ENCODE peak calls at places on chromosomes 2 and 18, in eight cellular contexts. U, N, Q, T, M, I, R and Y are unnamed samples.
A peak's percentile ranks its signal among the peaks of the same experiment; 100 is the strongest.

GRCh38 chr2:33241072-33241471 is 235.4 kb upstream of the RASGRP3 start:
- DNase-seq in Q (no peak), U (no peak), M (no peak), R (no peak), I (no peak), T (no peak), N (no peak), Y (no peak)

GRCh38 chr2:50785781-50786180 is 246.2 kb downstream of the NRXN1 start:
- DNase-seq in N (no peak), M (peak; percentile 36), R (no peak), T (no peak), Q (no peak), U (no peak), I (no peak), Y (no peak)

GRCh38 chr2:72134997-72135800 is 12.5 kb downstream of the CYP26B1 start:
- DNase-seq in N (no peak), I (peak; percentile 49), U (no peak), R (no peak), T (no peak), M (no peak), Q (no peak), Y (no peak)

GRCh38 chr2:111705711-111706323 is 178.2 kb downstream of the ANAPC1 start:
- DNase-seq in U (no peak), M (peak; percentile 66), N (no peak), R (peak; percentile 100), Q (peak; percentile 78), I (no peak), T (peak; percentile 50), Y (peak; percentile 43)

GRCh38 chr18:55513199-55513598 is 74.8 kb downstream of the TCF4 start:
- DNase-seq in R (peak; percentile 29), U (no peak), T (no peak), I (no peak), N (no peak), Q (no peak), M (no peak), Y (no peak)

GRCh38 chr18:75206637-75207297 is 2.2 kb downstream of the PTGR3 start:
- DNase-seq in U (no peak), T (no peak), N (no peak), I (no peak), M (peak; percentile 56), R (no peak), Q (no peak), Y (no peak)

GRCh38 chr2:20135631-20136050 is 84.2 kb upstream of the LAPTM4A start:
- DNase-seq in Q (peak; percentile 80), N (no peak), M (peak; percentile 7), I (peak; percentile 83), R (peak; percentile 68), U (peak; percentile 4), T (peak; percentile 20), Y (peak; percentile 82)

GRCh38 chr2:15800489-15801329 is 139.6 kb upstream of the MYCN start:
- DNase-seq in T (no peak), U (peak; percentile 74), M (no peak), Q (no peak), R (peak; percentile 6), N (peak; percentile 88), I (no peak), Y (no peak)

GRCh38 chr18:35484034-35484433 is 13.7 kb downstream of the INO80C start:
- DNase-seq in R (no peak), N (no peak), U (no peak), M (no peak), I (no peak), Q (no peak), T (no peak), Y (no peak)